ENCODE peak calls at places on chromosomes 11 and 22, in five cellular contexts. T is uterus, G is OCI-LY7, U is endothelial cell of umbilical vein, H is spleen. V is an unnamed sample.

GRCh38 chr11:86497310-86497709 is 122.6 kb downstream of the CCDC81 start:
- DNase-seq in T (no peak), G (no peak), U (no peak), H (no peak), V (no peak)

GRCh38 chr11:120391297-120391696 is 55.1 kb downstream of the ARHGEF12 start:
- DNase-seq in T (no peak), G (no peak), U (peak), H (no peak), V (no peak)

GRCh38 chr11:63666874-63667273 is 4.3 kb downstream of the ATL3 start:
- DNase-seq in T (no peak), G (no peak), U (no peak), H (no peak), V (no peak)

GRCh38 chr11:134144744-134145143 is 75.9 kb downstream of the JAM3 start:
- DNase-seq in T (no peak), G (no peak), U (no peak), H (no peak), V (no peak)

GRCh38 chr11:95849087-95849825 is 59.0 kb downstream of the CEP57 start:
- DNase-seq in T (peak), G (peak), U (peak), H (no peak), V (no peak)

GRCh38 chr11:133228406-133229330 is 303.6 kb downstream of the OPCML start:
- DNase-seq in T (no peak), G (no peak), U (no peak), H (no peak), V (no peak)

GRCh38 chr11:92886243-92886905 is 83.1 kb upstream of the MTNR1B start:
- DNase-seq in T (peak), G (peak), U (peak), H (no peak), V (no peak)

GRCh38 chr11:75894036-75894585 is 79.1 kb downstream of the UVRAG start:
- DNase-seq in T (no peak), G (no peak), U (no peak), H (no peak), V (no peak)

GRCh38 chr11:10666556-10666955 is 27.0 kb downstream of the IRAG1 start:
- DNase-seq in T (no peak), G (no peak), U (no peak), H (no peak), V (no peak)

GRCh38 chr11:111836162-111836561 is 35.2 kb downstream of the ALG9 start:
- DNase-seq in T (no peak), G (no peak), U (no peak), H (no peak), V (no peak)

GRCh38 chr11:72969894-72970335 is 155.7 kb downstream of the ATG16L2 start:
- DNase-seq in T (no peak), G (no peak), U (peak), H (no peak), V (no peak)

GRCh38 chr11:14727215-14727614 is 83.6 kb downstream of the PDE3B start:
- DNase-seq in T (no peak), G (no peak), U (no peak), H (no peak), V (no peak)

GRCh38 chr22:47836957-47837356 is 1074.5 kb downstream of the TBC1D22A start:
- DNase-seq in T (no peak), G (no peak), U (no peak), H (no peak), V (peak)

GRCh38 chr11:88363566-88364169 is 26.1 kb upstream of the CTSC start:
- DNase-seq in T (no peak), G (no peak), U (peak), H (no peak), V (no peak)

GRCh38 chr22:19375435-19375834 is 56.1 kb downstream of the HIRA start:
- DNase-seq in T (no peak), G (no peak), U (no peak), H (no peak), V (peak)

GRCh38 chr11:95429376-95429907 is 198.4 kb upstream of the SESN3 start:
- DNase-seq in T (no peak), G (no peak), U (no peak), H (no peak), V (no peak)

GRCh38 chr22:23534851-23535717 is 45.0 kb downstream of the IGLL1 start:
- DNase-seq in T (no peak), G (no peak), U (no peak), H (peak), V (peak)

GRCh38 chr22:23536821-23537345 is 43.2 kb downstream of the IGLL1 start:
- DNase-seq in T (no peak), G (no peak), U (no peak), H (peak), V (no peak)

GRCh38 chr22:23539135-23539838 is 40.8 kb downstream of the IGLL1 start:
- DNase-seq in T (peak), G (peak), U (peak), H (peak), V (no peak)

GRCh38 chr22:23538502-23538860 is 41.6 kb downstream of the IGLL1 start:
- DNase-seq in T (no peak), G (no peak), U (peak), H (peak), V (no peak)

GRCh38 chr22:23537421-23537820 is 42.7 kb downstream of the IGLL1 start:
- DNase-seq in T (no peak), G (no peak), U (no peak), H (peak), V (no peak)
- H3K27ac ChIP-seq in T (no peak), G (no peak), U (no peak), H (no peak), V (no peak)

GRCh38 chr22:43955040-43955882 is at the start of gene SAMM50:
- DNase-seq in T (peak), G (peak), U (peak), H (peak), V (peak)
- TF ChIP-seq CTCF in T (no peak), G (peak), U (no peak), H (no peak), V (no peak)

GRCh38 chr11:103633819-103634590 is 402.4 kb upstream of the DDI1 start:
- DNase-seq in T (no peak), G (no peak), U (peak), H (no peak), V (no peak)
- H3K27ac ChIP-seq in T (no peak), G (no peak), U (peak), H (no peak), V (no peak)

GRCh38 chr11:1761857-1762536 is 1.7 kb downstream of the CTSD start:
- DNase-seq in T (no peak), G (no peak), U (no peak), H (peak), V (no peak)
- TF ChIP-seq CTCF in T (no peak), G (no peak), U (no peak), H (no peak), V (no peak)

GRCh38 chr11:129973809-129974208 is 28.8 kb downstream of the PRDM10 start:
- DNase-seq in T (no peak), G (no peak), U (no peak), H (no peak), V (no peak)

GRCh38 chr11:129973068-129973467 is 29.6 kb downstream of the PRDM10 start:
- DNase-seq in T (no peak), G (peak), U (no peak), H (no peak), V (no peak)

GRCh38 chr11:129975543-129975942 is 27.1 kb downstream of the PRDM10 start:
- DNase-seq in T (no peak), G (no peak), U (no peak), H (no peak), V (no peak)

GRCh38 chr11:129974672-129975071 is 28.0 kb downstream of the PRDM10 start:
- DNase-seq in T (no peak), G (no peak), U (no peak), H (no peak), V (no peak)

GRCh38 chr11:129974237-129974636 is 28.4 kb downstream of the PRDM10 start:
- DNase-seq in T (no peak), G (no peak), U (no peak), H (no peak), V (no peak)
- H3K27ac ChIP-seq in T (no peak), G (peak), U (no peak), H (no peak), V (no peak)